ENCODE peak calls at places on chromosomes 16 and 17, in four cellular contexts. V is K562, H is GM12878, S is HepG2. K is an unnamed sample.

GRCh38 chr16:19138601-19139000 is 24.8 kb downstream of the ITPRIPL2 start:
- DNase-seq in V (no peak), H (no peak), S (no peak), K (no peak)

GRCh38 chr17:16942141-16943031 is 29.5 kb downstream of the TNFRSF13B start:
- DNase-seq in V (no peak), S (peak), H (no peak), K (no peak)

GRCh38 chr16:12208341-12209035 is 232.0 kb downstream of the SNX29 start:
- DNase-seq in H (no peak), V (no peak), S (no peak), K (no peak)

GRCh38 chr17:42289863-42290165 is 1.5 kb downstream of the STAT5A start:
- DNase-seq in H (no peak), V (no peak), S (no peak), K (no peak)

GRCh38 chr17:81814748-81815645 is 11.0 kb downstream of the GCGR start:
- DNase-seq in V (no peak), H (no peak), S (peak), K (no peak)

GRCh38 chr17:7229504-7229903 is 4.8 kb downstream of the DVL2 start:
- DNase-seq in S (no peak), V (no peak), H (no peak), K (no peak)

GRCh38 chr17:82961366-82962162 is 117.8 kb upstream of the METRNL start:
- DNase-seq in S (no peak), V (no peak), H (no peak), K (no peak)

GRCh38 chr16:56047307-56048234 is 143.7 kb upstream of the GNAO1 start:
- DNase-seq in H (no peak), V (no peak), S (no peak), K (no peak)

GRCh38 chr16:57091990-57092785 is at the start of gene CPNE2:
- DNase-seq in V (peak), H (no peak), S (no peak), K (peak)

GRCh38 chr16:31253642-31254045 is 6.1 kb upstream of the ITGAM start:
- DNase-seq in H (no peak), S (peak), V (peak), K (no peak)

GRCh38 chr17:77948690-77949114 is 9.8 kb upstream of the TNRC6C start:
- DNase-seq in S (peak), V (no peak), H (no peak), K (no peak)
- TF ChIP-seq CBFB in S (no peak), V (no peak), H (no peak), K (no peak)

DNA sequence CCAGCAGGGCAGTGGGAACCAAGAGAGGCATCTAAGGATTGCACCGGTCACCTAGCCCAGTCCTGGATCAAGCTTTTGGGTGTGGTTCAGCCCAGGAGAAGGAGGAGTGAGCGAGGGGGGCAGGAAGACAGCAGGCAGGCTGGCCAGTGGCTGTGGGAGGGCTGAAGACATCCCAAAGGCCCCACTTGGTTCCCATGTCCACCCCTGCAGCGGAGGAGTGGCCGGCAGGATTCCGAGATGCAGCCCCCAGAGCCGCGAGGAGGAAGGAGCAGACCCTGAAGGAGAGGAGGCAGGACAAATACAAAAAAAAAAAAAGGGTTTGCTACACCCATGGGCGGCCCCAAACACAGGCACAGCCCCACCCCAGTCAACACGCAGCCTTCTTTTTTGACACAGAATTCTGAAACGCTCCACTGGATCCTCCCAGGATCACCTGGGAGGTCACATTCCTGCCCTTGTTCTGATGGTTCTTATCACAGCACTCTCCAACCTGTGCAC is 1.1 kb upstream of the SLC47A2 start:
- DNase-seq in S (no peak), V (no peak), H (no peak), K (no peak)
- TF ChIP-seq CBFB in S (no peak), V (no peak), H (no peak), K (no peak)

DNA sequence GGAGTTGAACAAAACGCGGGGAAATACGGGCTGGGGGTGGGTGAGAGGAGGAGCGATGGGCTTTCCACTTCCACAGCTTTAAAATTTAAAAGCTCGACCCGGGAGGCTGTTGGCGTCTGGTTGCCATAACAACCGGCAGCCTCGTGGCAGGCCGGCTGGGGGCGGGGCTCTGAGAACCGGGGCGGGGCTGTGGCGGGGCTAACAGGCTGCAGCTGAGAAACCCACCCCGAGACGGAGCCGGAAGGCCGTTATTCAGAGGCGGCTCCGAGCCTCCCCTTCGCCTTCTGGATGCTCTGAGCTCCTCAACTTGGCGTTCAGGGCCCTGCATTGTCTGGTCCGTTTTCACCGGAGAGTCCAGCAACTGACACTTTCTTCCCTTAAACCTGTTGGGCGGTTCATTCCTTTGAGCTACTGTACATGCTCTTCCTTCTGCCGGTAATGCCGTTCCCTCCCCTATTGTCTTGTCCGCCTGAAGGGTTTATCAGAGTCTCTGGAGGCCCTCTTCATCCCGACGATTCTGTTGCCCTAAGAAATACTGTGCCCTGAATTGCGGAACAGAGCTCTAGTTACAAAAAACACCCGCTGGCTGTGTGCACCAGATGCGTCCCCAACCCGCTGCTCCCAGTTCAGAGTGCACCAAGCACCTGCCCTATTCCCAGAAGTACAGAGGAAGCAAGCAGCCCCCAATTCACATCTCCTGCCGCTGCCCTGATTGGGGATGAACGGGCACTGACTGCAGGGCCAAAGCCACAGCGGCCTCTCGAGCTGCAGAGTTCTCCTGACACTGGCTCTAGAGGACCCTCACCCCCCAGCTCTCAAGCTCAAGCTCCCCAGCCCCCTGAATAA is 616 bp downstream of the DNAAF8 start:
- DNase-seq in H (no peak), S (peak), V (peak), K (peak)
- TF ChIP-seq CBFB in H (no peak), S (no peak), V (no peak), K (no peak)

GRCh38 chr16:53995378-53995777 is 291.2 kb downstream of the IRX3 start:
- DNase-seq in V (no peak), S (no peak), H (no peak), K (no peak)

GRCh38 chr16:53989597-53989996 is 285.6 kb downstream of the FTO start:
- DNase-seq in S (no peak), H (no peak), V (no peak), K (no peak)

GRCh38 chr16:53988136-53988535 is 284.2 kb downstream of the FTO start:
- DNase-seq in H (no peak), S (no peak), V (no peak), K (no peak)

GRCh38 chr16:53992057-53992378 is 288.1 kb downstream of the FTO start:
- DNase-seq in S (no peak), H (no peak), V (no peak), K (no peak)

DNA sequence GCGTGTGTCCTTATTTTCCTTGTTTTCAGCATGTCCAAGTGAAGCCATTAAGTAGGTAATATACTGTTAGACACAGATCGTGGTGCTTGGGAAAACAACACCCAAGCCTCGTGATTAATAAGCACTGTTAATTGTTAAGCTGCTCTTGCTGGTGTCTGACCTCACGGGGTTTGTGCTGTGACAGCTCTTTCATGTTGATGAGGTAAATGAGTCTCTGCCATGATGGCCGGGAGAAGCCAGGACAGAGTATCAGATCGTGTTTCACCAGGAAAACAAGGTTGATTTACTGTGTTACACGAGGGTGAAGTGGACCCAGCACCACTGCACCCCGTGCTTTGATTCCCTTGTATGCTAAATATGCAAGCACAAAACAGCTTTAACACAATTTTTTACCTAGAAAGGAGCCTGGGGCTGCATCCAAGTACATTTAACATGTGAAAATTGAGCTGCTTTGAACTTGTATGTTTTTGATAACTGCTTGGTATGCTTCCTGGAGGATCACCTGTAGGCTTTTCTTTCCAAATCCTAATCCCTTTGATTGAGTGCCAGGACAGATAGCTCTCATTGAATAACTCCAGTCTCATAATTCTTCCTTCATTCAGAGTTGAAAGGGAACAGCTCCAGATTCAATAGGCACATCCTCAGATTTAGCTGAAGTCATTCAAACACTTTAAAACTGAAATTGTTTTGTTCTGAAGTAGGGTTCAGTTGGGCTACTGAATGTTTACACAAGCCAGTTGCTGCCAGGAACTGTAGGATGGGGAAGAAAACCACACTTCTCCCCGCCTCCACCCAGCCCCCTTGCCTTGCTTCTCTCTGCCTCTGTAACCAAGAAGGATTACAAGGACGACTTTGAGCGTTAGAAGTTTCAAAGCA is 287.5 kb downstream of the FTO start:
- DNase-seq in V (no peak), S (peak), H (no peak), K (no peak)
- TF ChIP-seq CBFB in V (no peak), S (no peak), H (no peak), K (no peak)

GRCh38 chr17:50675190-50675589 is 32.5 kb downstream of the ANKRD40 start:
- DNase-seq in V (no peak), S (no peak), H (no peak), K (no peak)

GRCh38 chr17:50677851-50678375 is 29.8 kb downstream of the ANKRD40 start:
- DNase-seq in V (no peak), H (no peak), S (no peak), K (no peak)

GRCh38 chr17:50676065-50676975 is 31.4 kb downstream of the ANKRD40 start:
- DNase-seq in S (no peak), V (no peak), H (no peak), K (no peak)

GRCh38 chr17:50672831-50673551 is 34.7 kb downstream of the ANKRD40 start:
- DNase-seq in H (no peak), S (no peak), V (no peak), K (no peak)

DNA sequence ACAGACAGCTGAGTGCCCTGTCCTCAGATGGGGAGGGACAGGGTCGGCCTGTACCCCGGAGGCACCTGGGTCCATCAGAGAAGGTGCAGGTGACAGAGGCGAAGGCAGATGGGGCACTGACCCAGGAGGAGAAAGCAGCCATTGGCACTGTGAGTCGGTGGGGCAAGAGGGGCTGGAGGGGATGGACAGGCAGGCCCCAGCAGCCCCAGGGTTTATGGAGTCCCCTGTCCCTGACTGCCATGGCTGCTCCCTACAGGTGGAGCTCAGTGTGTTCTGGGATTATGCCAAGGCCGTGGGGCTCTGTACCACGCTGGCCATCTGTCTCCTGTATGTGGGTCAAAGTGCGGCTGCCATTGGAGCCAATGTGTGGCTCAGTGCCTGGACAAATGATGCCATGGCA is 32.1 kb downstream of the ANKRD40 start:
- DNase-seq in H (no peak), S (no peak), V (no peak), K (no peak)
- TF ChIP-seq CBFB in H (no peak), S (no peak), V (no peak), K (no peak)

GRCh38 chr16:87132361-87133014 is 184.7 kb downstream of the C16orf95 start:
- DNase-seq in S (peak), V (no peak), H (no peak), K (no peak)

GRCh38 chr16:87138316-87138715 is 178.9 kb downstream of the C16orf95 start:
- DNase-seq in V (no peak), S (no peak), H (no peak), K (no peak)

GRCh38 chr16:87133112-87133850 is 183.9 kb downstream of the C16orf95 start:
- DNase-seq in H (no peak), V (no peak), S (no peak), K (no peak)

GRCh38 chr16:87133966-87134945 is 182.9 kb downstream of the C16orf95 start:
- DNase-seq in S (no peak), V (no peak), H (no peak), K (no peak)

DNA sequence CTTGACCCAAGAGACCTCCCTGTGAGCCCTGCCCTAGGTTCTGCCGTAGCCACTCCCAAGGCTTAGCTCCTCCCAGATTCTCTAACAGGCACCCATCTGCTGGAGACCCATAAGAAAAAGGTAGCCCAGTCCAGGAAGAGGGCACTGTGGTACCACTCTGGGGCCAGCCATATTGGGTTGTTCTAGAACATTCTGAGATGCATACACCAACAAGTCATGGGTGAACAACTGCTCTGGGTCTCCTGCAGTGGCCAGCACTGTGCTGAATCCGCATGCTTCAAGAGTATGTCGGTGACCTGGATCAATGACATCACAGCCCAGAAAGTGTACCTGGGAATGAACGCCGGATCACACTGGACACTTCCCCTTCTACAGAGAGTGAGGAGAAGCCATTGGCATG is 181.6 kb downstream of the C16orf95 start:
- DNase-seq in H (no peak), S (no peak), V (no peak), K (no peak)
- TF ChIP-seq CBFB in H (no peak), S (no peak), V (no peak), K (no peak)

GRCh38 chr16:23367564-23367963 is 65.5 kb downstream of the SCNN1B start:
- DNase-seq in S (no peak), H (no peak), V (no peak), K (no peak)
- TF ChIP-seq CBFB in S (no peak), H (no peak), V (no peak), K (no peak)

DNA sequence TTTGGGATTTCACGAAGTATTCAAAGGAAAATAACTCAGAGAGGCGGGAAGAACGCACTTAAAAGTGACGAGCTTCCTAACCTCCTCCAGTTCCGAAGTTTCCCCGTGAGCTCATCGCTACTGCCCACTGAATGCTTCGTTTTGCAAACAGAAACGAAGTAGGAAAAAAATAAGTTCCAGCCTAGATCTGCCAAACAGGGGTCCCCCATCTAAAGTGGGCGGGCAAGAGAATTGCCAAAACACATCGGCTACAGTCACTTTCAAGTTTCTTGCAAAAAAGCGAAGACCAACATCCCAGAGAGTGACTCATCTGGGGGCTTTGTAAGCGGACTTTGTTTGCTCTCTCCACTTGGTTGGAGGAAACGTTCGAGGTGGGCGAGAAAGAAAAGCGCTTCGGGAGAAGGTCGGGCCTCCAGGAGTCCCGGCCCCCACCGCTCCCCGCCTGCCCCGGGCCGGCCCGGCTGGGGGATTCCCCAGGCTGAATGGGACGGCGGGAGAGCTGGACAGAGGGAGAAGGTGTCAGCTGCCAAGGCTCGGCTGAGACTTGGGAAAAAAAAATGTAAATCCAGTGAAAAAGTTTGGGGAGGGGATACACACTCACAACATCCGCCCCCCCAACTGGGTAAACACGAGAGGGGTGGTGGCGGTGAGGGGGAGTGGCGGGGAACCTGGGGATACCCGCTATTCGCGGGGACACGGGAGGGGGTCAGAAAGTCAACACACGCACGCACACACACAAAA is 1.0 kb downstream of the VEZF1 start:
- DNase-seq in H (no peak), S (peak), V (peak), K (peak)
- TF ChIP-seq CBFB in H (no peak), S (peak), V (no peak), K (no peak)

DNA sequence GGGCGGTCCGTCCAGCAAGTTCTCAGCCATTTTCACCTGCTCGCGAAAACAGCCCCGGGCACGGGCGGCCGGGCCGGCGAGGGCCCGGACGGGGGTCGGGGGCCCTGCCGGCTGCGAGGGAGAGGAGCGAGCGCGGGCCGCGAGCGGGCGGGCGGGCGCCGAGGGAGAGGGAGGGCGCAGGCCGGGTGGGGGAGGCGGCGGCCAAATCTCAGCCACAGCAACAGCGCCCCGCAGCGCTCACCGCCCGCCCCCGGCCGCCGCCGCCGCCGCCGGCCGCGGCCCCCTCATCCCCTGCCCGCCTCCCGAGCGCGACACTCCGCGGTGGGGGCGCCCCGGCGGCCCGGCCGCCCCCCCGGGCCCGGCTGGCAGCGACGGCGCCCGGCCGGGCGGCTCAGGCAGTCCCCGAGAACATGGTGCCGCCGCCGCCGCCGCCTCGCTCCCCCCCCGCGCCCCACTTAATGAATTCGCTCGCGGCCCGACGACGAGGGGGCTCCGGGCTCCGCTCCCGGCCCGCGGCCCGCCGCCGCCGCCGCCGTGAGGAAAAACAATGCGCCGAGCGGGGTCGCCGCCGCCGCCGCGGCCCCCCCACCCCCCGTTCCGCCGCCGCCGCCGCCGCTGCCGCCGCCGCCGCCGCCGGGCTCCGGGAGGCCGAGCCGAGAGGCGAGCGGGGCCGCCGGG is 487 bp downstream of the CREBBP start:
- DNase-seq in V (peak), S (no peak), H (no peak), K (peak)
- TF ChIP-seq CBFB in V (no peak), S (no peak), H (no peak), K (no peak)

GRCh38 chr16:88506723-88507122 is 53.6 kb downstream of the ZFPM1 start:
- DNase-seq in S (no peak), V (no peak), H (no peak), K (no peak)

GRCh38 chr16:88507231-88507743 is 54.2 kb downstream of the ZFPM1 start:
- DNase-seq in H (no peak), V (no peak), S (no peak), K (no peak)

GRCh38 chr16:88504489-88505404 is 51.7 kb downstream of the ZFPM1 start:
- DNase-seq in H (no peak), S (peak), V (no peak), K (no peak)

GRCh38 chr16:88503771-88504488 is 50.9 kb downstream of the ZFPM1 start:
- DNase-seq in V (no peak), S (peak), H (no peak), K (no peak)

GRCh38 chr16:88505405-88506082 is 52.5 kb downstream of the ZFPM1 start:
- DNase-seq in V (no peak), H (no peak), S (peak), K (peak)
- TF ChIP-seq CBFB in V (no peak), H (no peak), S (no peak), K (no peak)